ENCODE peak calls at places on chromosomes 3 and 15, in seven cellular contexts. T, H, P, K, Z, W and A are unnamed samples.

GRCh38 chr15:61524091-61524490 is 295.0 kb upstream of the RORA start:
- DNase-seq in K (no peak), P (no peak), Z (no peak), W (no peak), H (no peak), T (no peak), A (no peak)

GRCh38 chr15:97096303-97096835 is 765.9 kb downstream of the NR2F2 start:
- DNase-seq in Z (no peak), P (no peak), K (no peak), H (no peak), T (no peak), W (no peak), A (no peak)

GRCh38 chr3:135009014-135009413 is 214.0 kb downstream of the EPHB1 start:
- DNase-seq in H (no peak), K (peak), P (no peak), W (no peak), Z (no peak), T (no peak), A (no peak)

GRCh38 chr15:78691167-78691872 is 50.3 kb upstream of the CHRNB4 start:
- DNase-seq in T (no peak), K (no peak), Z (no peak), W (no peak), P (no peak), H (no peak), A (no peak)

GRCh38 chr15:57509121-57509520 is 82.6 kb upstream of the MYZAP start:
- DNase-seq in K (no peak), Z (no peak), H (no peak), P (no peak), W (no peak), T (no peak), A (no peak)

GRCh38 chr3:107598926-107599754 is 76.4 kb downstream of the BBX start:
- DNase-seq in K (peak), T (peak), H (peak), Z (no peak), P (peak), W (peak), A (peak)

GRCh38 chr3:81476652-81477051 is 284.8 kb downstream of the GBE1 start:
- DNase-seq in T (no peak), K (no peak), Z (no peak), W (no peak), H (no peak), P (no peak), A (no peak)

GRCh38 chr15:40928975-40929729 is at the start of gene DLL4:
- DNase-seq in Z (no peak), H (peak), K (peak), T (peak), P (peak), W (peak), A (no peak)

GRCh38 chr3:38254872-38255271 is 10.7 kb upstream of the SLC22A13 start:
- DNase-seq in W (no peak), T (no peak), H (no peak), P (no peak), K (no peak), Z (no peak), A (no peak)